ENCODE peak calls at places on chromosomes 7 and 10, in ten cellular contexts. One of them, this sample, is unnamed.
A peak's percentile ranks its signal among the peaks of the same experiment; 100 is the strongest.

GRCh38 chr7:44196450-44196872 is 4.3 kb upstream of the YKT6 start:
- DNase-seq in lower leg skin: no peak
- DNase-seq in cardiac muscle cell: peak; percentile 69
- DNase-seq in psoas muscle: no peak
- DNase-seq in HFF-Myc: peak; percentile 42
- DNase-seq in NB4: peak; percentile 63
- DNase-seq in GM20000: peak; percentile 73
- DNase-seq in endodermal cell: peak; percentile 88
- DNase-seq in fibroblast of the aortic adventitia: peak; percentile 73
- DNase-seq in left ventricle myocardium inferior: no peak
- DNase-seq in this sample: no peak

GRCh38 chr7:133419036-133419435 is 166.2 kb downstream of the EXOC4 start:
- DNase-seq in HFF-Myc: no peak
- DNase-seq in NB4: no peak
- DNase-seq in fibroblast of the aortic adventitia: no peak
- DNase-seq in endodermal cell: no peak
- DNase-seq in GM20000: no peak
- DNase-seq in cardiac muscle cell: no peak
- DNase-seq in lower leg skin: no peak
- DNase-seq in psoas muscle: no peak
- DNase-seq in left ventricle myocardium inferior: no peak
- DNase-seq in this sample: no peak

GRCh38 chr10:120508393-120508792 is 51.4 kb downstream of the PLPP4 start:
- DNase-seq in NB4: peak; percentile 32
- DNase-seq in cardiac muscle cell: no peak
- DNase-seq in endodermal cell: no peak
- DNase-seq in GM20000: no peak
- DNase-seq in lower leg skin: no peak
- DNase-seq in fibroblast of the aortic adventitia: peak; percentile 74
- DNase-seq in psoas muscle: no peak
- DNase-seq in left ventricle myocardium inferior: no peak
- DNase-seq in HFF-Myc: no peak
- DNase-seq in this sample: no peak

GRCh38 chr7:98341106-98341505 is 59.6 kb downstream of the BRI3 start:
- DNase-seq in HFF-Myc: no peak
- DNase-seq in GM20000: no peak
- DNase-seq in NB4: no peak
- DNase-seq in psoas muscle: no peak
- DNase-seq in fibroblast of the aortic adventitia: peak; percentile 51
- DNase-seq in left ventricle myocardium inferior: no peak
- DNase-seq in lower leg skin: no peak
- DNase-seq in cardiac muscle cell: no peak
- DNase-seq in endodermal cell: no peak
- DNase-seq in this sample: no peak

GRCh38 chr10:35466170-35466569 is 129.9 kb downstream of the CCNY start:
- DNase-seq in fibroblast of the aortic adventitia: no peak
- DNase-seq in psoas muscle: no peak
- DNase-seq in left ventricle myocardium inferior: no peak
- DNase-seq in cardiac muscle cell: no peak
- DNase-seq in HFF-Myc: no peak
- DNase-seq in GM20000: no peak
- DNase-seq in lower leg skin: no peak
- DNase-seq in endodermal cell: no peak
- DNase-seq in NB4: no peak
- DNase-seq in this sample: no peak

GRCh38 chr10:4671451-4672145 is 154.4 kb upstream of the AKR1E2 start:
- DNase-seq in endodermal cell: no peak
- DNase-seq in fibroblast of the aortic adventitia: no peak
- DNase-seq in GM20000: no peak
- DNase-seq in cardiac muscle cell: no peak
- DNase-seq in psoas muscle: no peak
- DNase-seq in left ventricle myocardium inferior: no peak
- DNase-seq in lower leg skin: no peak
- DNase-seq in NB4: no peak
- DNase-seq in HFF-Myc: no peak
- DNase-seq in this sample: no peak

GRCh38 chr7:74344128-74344496 is 54.9 kb downstream of the CLIP2 start:
- DNase-seq in lower leg skin: no peak
- DNase-seq in psoas muscle: no peak
- DNase-seq in fibroblast of the aortic adventitia: peak; percentile 39
- DNase-seq in endodermal cell: no peak
- DNase-seq in left ventricle myocardium inferior: no peak
- DNase-seq in HFF-Myc: no peak
- DNase-seq in GM20000: no peak
- DNase-seq in NB4: no peak
- DNase-seq in cardiac muscle cell: peak; percentile 59
- DNase-seq in this sample: no peak

GRCh38 chr10:70576803-70577517 is 25.6 kb downstream of the PRF1 start:
- DNase-seq in psoas muscle: no peak
- DNase-seq in left ventricle myocardium inferior: no peak
- DNase-seq in fibroblast of the aortic adventitia: peak; percentile 42
- DNase-seq in cardiac muscle cell: no peak
- DNase-seq in HFF-Myc: no peak
- DNase-seq in NB4: no peak
- DNase-seq in endodermal cell: no peak
- DNase-seq in GM20000: no peak
- DNase-seq in lower leg skin: no peak
- DNase-seq in this sample: no peak

GRCh38 chr7:81604075-81604807 is 165.6 kb downstream of the HGF start:
- DNase-seq in GM20000: no peak
- DNase-seq in left ventricle myocardium inferior: no peak
- DNase-seq in fibroblast of the aortic adventitia: peak; percentile 74
- DNase-seq in HFF-Myc: no peak
- DNase-seq in NB4: no peak
- DNase-seq in cardiac muscle cell: peak; percentile 99
- DNase-seq in endodermal cell: no peak
- DNase-seq in psoas muscle: no peak
- DNase-seq in lower leg skin: no peak
- DNase-seq in this sample: no peak

GRCh38 chr7:123191132-123191531 is 8.6 kb downstream of the SLC13A1 start:
- DNase-seq in fibroblast of the aortic adventitia: no peak
- DNase-seq in lower leg skin: no peak
- DNase-seq in endodermal cell: no peak
- DNase-seq in NB4: no peak
- DNase-seq in cardiac muscle cell: no peak
- DNase-seq in GM20000: no peak
- DNase-seq in psoas muscle: no peak
- DNase-seq in left ventricle myocardium inferior: no peak
- DNase-seq in HFF-Myc: no peak
- DNase-seq in this sample: no peak

GRCh38 chr7:22786290-22786932 is 36.2 kb downstream of the TOMM7 start:
- DNase-seq in lower leg skin: no peak
- DNase-seq in left ventricle myocardium inferior: no peak
- DNase-seq in endodermal cell: no peak
- DNase-seq in psoas muscle: no peak
- DNase-seq in cardiac muscle cell: no peak
- DNase-seq in HFF-Myc: no peak
- DNase-seq in fibroblast of the aortic adventitia: no peak
- DNase-seq in GM20000: no peak
- DNase-seq in NB4: no peak
- DNase-seq in this sample: no peak

GRCh38 chr10:45404770-45405120 is 30.7 kb downstream of the ALOX5 start:
- DNase-seq in lower leg skin: no peak
- DNase-seq in NB4: no peak
- DNase-seq in left ventricle myocardium inferior: no peak
- DNase-seq in cardiac muscle cell: no peak
- DNase-seq in psoas muscle: no peak
- DNase-seq in endodermal cell: no peak
- DNase-seq in HFF-Myc: no peak
- DNase-seq in GM20000: no peak
- DNase-seq in fibroblast of the aortic adventitia: no peak
- DNase-seq in this sample: no peak

GRCh38 chr7:72183835-72184234 is 228.3 kb downstream of the CALN1 start:
- DNase-seq in psoas muscle: no peak
- DNase-seq in GM20000: no peak
- DNase-seq in left ventricle myocardium inferior: no peak
- DNase-seq in HFF-Myc: no peak
- DNase-seq in endodermal cell: peak; percentile 52
- DNase-seq in fibroblast of the aortic adventitia: no peak
- DNase-seq in lower leg skin: no peak
- DNase-seq in cardiac muscle cell: peak; percentile 0
- DNase-seq in NB4: peak; percentile 57
- DNase-seq in this sample: no peak

DNA sequence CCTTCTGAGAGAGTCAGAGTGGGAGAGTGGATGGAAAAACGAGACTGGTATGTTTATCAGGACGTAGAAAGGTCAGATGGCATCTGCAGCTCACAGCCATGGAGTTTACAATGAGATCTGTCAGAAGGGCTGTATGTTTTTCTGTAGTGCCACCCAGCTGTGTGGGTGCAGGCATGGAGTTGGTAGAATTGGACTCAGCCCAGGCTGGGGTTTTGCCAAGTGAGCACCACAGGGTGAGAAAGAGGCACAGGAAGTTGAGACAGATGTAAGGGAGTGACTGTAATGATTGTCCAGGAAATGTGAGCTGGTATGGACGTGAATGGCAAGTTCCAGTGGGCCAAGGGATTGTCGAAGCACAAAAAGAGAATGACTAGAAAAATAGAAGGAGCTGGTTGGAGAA is 9.1 kb upstream of the ZYX start:
- DNase-seq in HFF-Myc: no peak
- DNase-seq in NB4: peak; percentile 94
- DNase-seq in left ventricle myocardium inferior: peak; percentile 58
- DNase-seq in fibroblast of the aortic adventitia: no peak
- DNase-seq in endodermal cell: peak; percentile 36
- DNase-seq in lower leg skin: no peak
- DNase-seq in cardiac muscle cell: peak; percentile 32
- DNase-seq in psoas muscle: peak; percentile 77
- DNase-seq in GM20000: no peak
- DNase-seq in this sample: no peak
- TF ChIP-seq CTCF in HFF-Myc: no peak
- TF ChIP-seq CTCF in NB4: peak; percentile 58
- TF ChIP-seq CTCF in left ventricle myocardium inferior: no peak
- TF ChIP-seq CTCF in fibroblast of the aortic adventitia: no peak
- TF ChIP-seq CTCF in endodermal cell: no peak
- TF ChIP-seq CTCF in lower leg skin: no peak
- TF ChIP-seq CTCF in cardiac muscle cell: no peak
- TF ChIP-seq CTCF in psoas muscle: no peak
- TF ChIP-seq CTCF in GM20000: no peak
- TF ChIP-seq CTCF in this sample: no peak

GRCh38 chr7:114217026-114217425 is 197.6 kb upstream of the FOXP2 start:
- DNase-seq in HFF-Myc: no peak
- DNase-seq in psoas muscle: no peak
- DNase-seq in NB4: peak; percentile 12
- DNase-seq in GM20000: no peak
- DNase-seq in fibroblast of the aortic adventitia: no peak
- DNase-seq in left ventricle myocardium inferior: no peak
- DNase-seq in cardiac muscle cell: peak; percentile 0
- DNase-seq in endodermal cell: no peak
- DNase-seq in lower leg skin: no peak
- DNase-seq in this sample: no peak
- TF ChIP-seq CTCF in HFF-Myc: peak; percentile 13
- TF ChIP-seq CTCF in psoas muscle: no peak
- TF ChIP-seq CTCF in NB4: peak; percentile 8
- TF ChIP-seq CTCF in GM20000: no peak
- TF ChIP-seq CTCF in fibroblast of the aortic adventitia: no peak
- TF ChIP-seq CTCF in left ventricle myocardium inferior: no peak
- TF ChIP-seq CTCF in cardiac muscle cell: no peak
- TF ChIP-seq CTCF in endodermal cell: peak; percentile 44
- TF ChIP-seq CTCF in lower leg skin: no peak
- TF ChIP-seq CTCF in this sample: no peak

GRCh38 chr7:114212753-114213439 is 201.7 kb upstream of the FOXP2 start:
- DNase-seq in NB4: no peak
- DNase-seq in fibroblast of the aortic adventitia: no peak
- DNase-seq in GM20000: no peak
- DNase-seq in left ventricle myocardium inferior: no peak
- DNase-seq in lower leg skin: no peak
- DNase-seq in endodermal cell: no peak
- DNase-seq in HFF-Myc: no peak
- DNase-seq in psoas muscle: no peak
- DNase-seq in cardiac muscle cell: no peak
- DNase-seq in this sample: no peak

GRCh38 chr7:114206688-114207087 is 207.9 kb upstream of the FOXP2 start:
- DNase-seq in GM20000: no peak
- DNase-seq in endodermal cell: no peak
- DNase-seq in left ventricle myocardium inferior: no peak
- DNase-seq in cardiac muscle cell: no peak
- DNase-seq in NB4: no peak
- DNase-seq in psoas muscle: no peak
- DNase-seq in HFF-Myc: no peak
- DNase-seq in lower leg skin: no peak
- DNase-seq in fibroblast of the aortic adventitia: no peak
- DNase-seq in this sample: no peak

GRCh38 chr7:114214454-114214853 is 200.2 kb upstream of the FOXP2 start:
- DNase-seq in NB4: no peak
- DNase-seq in psoas muscle: no peak
- DNase-seq in left ventricle myocardium inferior: no peak
- DNase-seq in lower leg skin: no peak
- DNase-seq in HFF-Myc: no peak
- DNase-seq in cardiac muscle cell: no peak
- DNase-seq in fibroblast of the aortic adventitia: no peak
- DNase-seq in GM20000: no peak
- DNase-seq in endodermal cell: no peak
- DNase-seq in this sample: no peak

DNA sequence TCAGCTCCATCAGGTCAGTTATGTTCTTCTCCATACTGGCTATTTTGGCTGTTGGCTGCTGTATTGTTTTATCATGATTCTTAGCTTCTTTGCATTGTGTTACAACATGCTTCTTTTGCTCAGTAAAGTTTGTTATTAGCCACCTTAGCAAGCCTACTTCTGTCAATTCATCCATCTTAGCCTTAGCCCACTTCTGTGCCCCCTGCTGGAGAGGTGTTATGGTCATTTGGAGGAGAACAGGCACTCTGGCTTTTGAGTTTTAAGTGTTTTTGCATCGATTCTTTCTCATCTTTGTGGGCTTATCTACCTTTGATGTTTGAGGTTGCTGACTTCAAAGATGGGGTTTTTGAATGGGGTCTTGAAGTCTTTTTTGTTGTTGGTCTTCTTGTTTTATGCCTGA is 204.6 kb upstream of the FOXP2 start:
- DNase-seq in HFF-Myc: no peak
- DNase-seq in psoas muscle: no peak
- DNase-seq in lower leg skin: no peak
- DNase-seq in NB4: no peak
- DNase-seq in cardiac muscle cell: no peak
- DNase-seq in fibroblast of the aortic adventitia: no peak
- DNase-seq in endodermal cell: peak; percentile 55
- DNase-seq in GM20000: no peak
- DNase-seq in left ventricle myocardium inferior: no peak
- DNase-seq in this sample: no peak
- TF ChIP-seq CTCF in HFF-Myc: peak; percentile 6
- TF ChIP-seq CTCF in psoas muscle: no peak
- TF ChIP-seq CTCF in lower leg skin: no peak
- TF ChIP-seq CTCF in NB4: no peak
- TF ChIP-seq CTCF in cardiac muscle cell: no peak
- TF ChIP-seq CTCF in fibroblast of the aortic adventitia: no peak
- TF ChIP-seq CTCF in endodermal cell: peak; percentile 63
- TF ChIP-seq CTCF in GM20000: peak; percentile 4
- TF ChIP-seq CTCF in left ventricle myocardium inferior: no peak
- TF ChIP-seq CTCF in this sample: no peak

DNA sequence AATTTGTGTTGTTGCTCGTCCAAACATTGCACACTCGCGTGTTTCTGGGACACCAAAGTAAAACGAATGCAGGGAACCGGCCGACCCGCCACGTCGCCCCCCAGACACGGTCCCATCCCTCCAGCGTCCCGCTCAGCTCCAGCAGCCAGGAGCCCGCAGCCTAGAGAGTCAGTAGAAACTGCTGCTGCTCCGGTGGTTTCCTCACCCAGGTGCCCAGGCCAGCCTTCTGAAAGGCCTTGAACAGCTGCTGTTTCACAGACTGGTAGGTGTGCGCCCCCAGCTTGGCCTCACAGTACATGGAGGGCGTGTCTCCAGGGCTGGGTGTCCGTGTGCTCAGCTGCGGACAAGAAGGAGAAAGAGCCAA is 126.8 kb downstream of the WDR37 start:
- DNase-seq in cardiac muscle cell: no peak
- DNase-seq in HFF-Myc: no peak
- DNase-seq in lower leg skin: no peak
- DNase-seq in left ventricle myocardium inferior: no peak
- DNase-seq in psoas muscle: no peak
- DNase-seq in GM20000: no peak
- DNase-seq in endodermal cell: no peak
- DNase-seq in fibroblast of the aortic adventitia: no peak
- DNase-seq in NB4: no peak
- DNase-seq in this sample: no peak
- TF ChIP-seq CTCF in cardiac muscle cell: no peak
- TF ChIP-seq CTCF in HFF-Myc: no peak
- TF ChIP-seq CTCF in lower leg skin: no peak
- TF ChIP-seq CTCF in left ventricle myocardium inferior: no peak
- TF ChIP-seq CTCF in psoas muscle: no peak
- TF ChIP-seq CTCF in GM20000: no peak
- TF ChIP-seq CTCF in endodermal cell: no peak
- TF ChIP-seq CTCF in fibroblast of the aortic adventitia: no peak
- TF ChIP-seq CTCF in NB4: no peak
- TF ChIP-seq CTCF in this sample: no peak

This sample was measured in thoracic aorta.